ENCODE peak calls at places on chromosomes 3 and 15, in nine cellular contexts. One of them, this sample, is unnamed.
A peak's percentile ranks its signal among the peaks of the same experiment; 100 is the strongest.

GRCh38 chr3:177050466-177051237 is 146.6 kb downstream of the TBL1XR1 start:
- DNase-seq in heart right ventricle: no peak
- DNase-seq in psoas muscle: no peak
- DNase-seq in tibial artery: no peak
- DNase-seq in Karpas-422: peak; percentile 84
- DNase-seq in cardiac muscle cell: peak; percentile 79
- DNase-seq in neuronal stem cell: no peak
- DNase-seq in esophagus squamous epithelium: no peak
- DNase-seq in CD8-positive, alpha-beta T cell: no peak
- DNase-seq in this sample: no peak

GRCh38 chr15:80991446-80991845 is 1.8 kb upstream of the MESD start:
- DNase-seq in CD8-positive, alpha-beta T cell: no peak
- DNase-seq in Karpas-422: peak; percentile 44
- DNase-seq in cardiac muscle cell: peak; percentile 72
- DNase-seq in tibial artery: peak; percentile 86
- DNase-seq in psoas muscle: peak; percentile 61
- DNase-seq in esophagus squamous epithelium: no peak
- DNase-seq in heart right ventricle: peak; percentile 75
- DNase-seq in neuronal stem cell: no peak
- DNase-seq in this sample: no peak

GRCh38 chr3:29092348-29092747 is 188.5 kb upstream of the RBMS3 start:
- DNase-seq in psoas muscle: no peak
- DNase-seq in esophagus squamous epithelium: no peak
- DNase-seq in Karpas-422: no peak
- DNase-seq in cardiac muscle cell: no peak
- DNase-seq in tibial artery: no peak
- DNase-seq in neuronal stem cell: no peak
- DNase-seq in heart right ventricle: no peak
- DNase-seq in CD8-positive, alpha-beta T cell: no peak
- DNase-seq in this sample: no peak

GRCh38 chr3:47455806-47456452 is 19.8 kb downstream of the SCAP start:
- DNase-seq in neuronal stem cell: no peak
- DNase-seq in esophagus squamous epithelium: no peak
- DNase-seq in heart right ventricle: no peak
- DNase-seq in psoas muscle: no peak
- DNase-seq in cardiac muscle cell: peak; percentile 64
- DNase-seq in CD8-positive, alpha-beta T cell: no peak
- DNase-seq in tibial artery: no peak
- DNase-seq in Karpas-422: no peak
- DNase-seq in this sample: no peak

GRCh38 chr3:155766206-155766605 is 21.3 kb upstream of the PLCH1 start:
- DNase-seq in CD8-positive, alpha-beta T cell: no peak
- DNase-seq in psoas muscle: no peak
- DNase-seq in Karpas-422: no peak
- DNase-seq in tibial artery: no peak
- DNase-seq in neuronal stem cell: no peak
- DNase-seq in heart right ventricle: no peak
- DNase-seq in cardiac muscle cell: no peak
- DNase-seq in esophagus squamous epithelium: no peak
- DNase-seq in this sample: no peak

GRCh38 chr3:85781806-85782205 is 823.0 kb downstream of the CADM2 start:
- DNase-seq in tibial artery: no peak
- DNase-seq in esophagus squamous epithelium: no peak
- DNase-seq in psoas muscle: no peak
- DNase-seq in cardiac muscle cell: no peak
- DNase-seq in Karpas-422: no peak
- DNase-seq in neuronal stem cell: no peak
- DNase-seq in CD8-positive, alpha-beta T cell: no peak
- DNase-seq in heart right ventricle: no peak
- DNase-seq in this sample: no peak

GRCh38 chr3:134367412-134367811 is 6.8 kb downstream of the AMOTL2 start:
- DNase-seq in cardiac muscle cell: no peak
- DNase-seq in Karpas-422: no peak
- DNase-seq in tibial artery: no peak
- DNase-seq in neuronal stem cell: no peak
- DNase-seq in psoas muscle: no peak
- DNase-seq in CD8-positive, alpha-beta T cell: no peak
- DNase-seq in heart right ventricle: no peak
- DNase-seq in esophagus squamous epithelium: no peak
- DNase-seq in this sample: no peak

GRCh38 chr15:99613887-99614642 is 48.3 kb downstream of the MEF2A start:
- DNase-seq in neuronal stem cell: no peak
- DNase-seq in Karpas-422: no peak
- DNase-seq in tibial artery: no peak
- DNase-seq in esophagus squamous epithelium: no peak
- DNase-seq in cardiac muscle cell: peak; percentile 70
- DNase-seq in heart right ventricle: no peak
- DNase-seq in CD8-positive, alpha-beta T cell: no peak
- DNase-seq in psoas muscle: peak; percentile 38
- DNase-seq in this sample: peak; percentile 60

GRCh38 chr3:197542741-197543454 is 12.9 kb downstream of the BDH1 start:
- DNase-seq in heart right ventricle: peak; percentile 31
- DNase-seq in neuronal stem cell: no peak
- DNase-seq in cardiac muscle cell: no peak
- DNase-seq in esophagus squamous epithelium: no peak
- DNase-seq in Karpas-422: no peak
- DNase-seq in CD8-positive, alpha-beta T cell: no peak
- DNase-seq in psoas muscle: peak; percentile 51
- DNase-seq in tibial artery: peak; percentile 59
- DNase-seq in this sample: no peak

GRCh38 chr3:152185941-152186630 is 82.6 kb upstream of the MBNL1 start:
- DNase-seq in psoas muscle: no peak
- DNase-seq in CD8-positive, alpha-beta T cell: no peak
- DNase-seq in Karpas-422: no peak
- DNase-seq in cardiac muscle cell: peak; percentile 18
- DNase-seq in tibial artery: no peak
- DNase-seq in neuronal stem cell: no peak
- DNase-seq in heart right ventricle: no peak
- DNase-seq in esophagus squamous epithelium: no peak
- DNase-seq in this sample: no peak

DNA sequence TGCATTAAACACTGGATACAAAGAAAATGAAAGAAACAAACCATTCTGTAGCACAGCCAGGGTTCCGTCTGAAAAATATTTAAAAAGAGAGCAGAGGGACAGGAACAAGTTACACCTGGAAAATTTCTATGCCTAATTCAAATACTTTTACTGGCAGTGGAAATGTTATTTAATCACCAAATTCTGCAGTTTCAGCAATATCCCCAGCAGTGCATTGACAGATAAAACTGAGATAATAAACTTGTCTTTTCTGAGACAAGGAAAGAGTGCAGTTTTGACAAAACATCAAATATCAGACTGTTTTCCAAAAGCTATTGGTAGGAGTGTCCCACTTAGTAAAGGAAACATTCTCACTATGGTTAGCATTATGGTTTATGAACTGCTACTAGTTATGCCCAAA is 173.4 kb upstream of the FAM3D start:
- DNase-seq in psoas muscle: no peak
- DNase-seq in tibial artery: no peak
- DNase-seq in neuronal stem cell: no peak
- DNase-seq in CD8-positive, alpha-beta T cell: no peak
- DNase-seq in cardiac muscle cell: no peak
- DNase-seq in esophagus squamous epithelium: no peak
- DNase-seq in Karpas-422: no peak
- DNase-seq in heart right ventricle: no peak
- DNase-seq in this sample: no peak
- H3K27me3 ChIP-seq in psoas muscle: no peaks in the 10 kb centered on the region
- H3K27me3 ChIP-seq in tibial artery: no peaks in the 10 kb centered on the region
- H3K27me3 ChIP-seq in neuronal stem cell: no peaks in the 10 kb centered on the region
- H3K27me3 ChIP-seq in CD8-positive, alpha-beta T cell: no peaks in the 10 kb centered on the region
- H3K27me3 ChIP-seq in cardiac muscle cell: no peaks in the 10 kb centered on the region
- H3K27me3 ChIP-seq in esophagus squamous epithelium: no peaks in the 10 kb centered on the region
- H3K27me3 ChIP-seq in Karpas-422: no peaks in the 10 kb centered on the region
- H3K27me3 ChIP-seq in heart right ventricle: no peaks in the 10 kb centered on the region
- H3K27me3 ChIP-seq in this sample: no peaks in the 10 kb centered on the region

GRCh38 chr3:78839710-78840109 is 928.1 kb downstream of the ROBO1 start:
- DNase-seq in heart right ventricle: no peak
- DNase-seq in esophagus squamous epithelium: no peak
- DNase-seq in tibial artery: no peak
- DNase-seq in psoas muscle: no peak
- DNase-seq in Karpas-422: no peak
- DNase-seq in neuronal stem cell: no peak
- DNase-seq in cardiac muscle cell: no peak
- DNase-seq in CD8-positive, alpha-beta T cell: no peak
- DNase-seq in this sample: no peak
- H3K4me3 ChIP-seq in heart right ventricle: no peak overlapping the region
- H3K4me3 ChIP-seq in esophagus squamous epithelium: no peak overlapping the region
- H3K4me3 ChIP-seq in tibial artery: no peak overlapping the region
- H3K4me3 ChIP-seq in psoas muscle: no peak overlapping the region
- H3K4me3 ChIP-seq in Karpas-422: no peak overlapping the region
- H3K4me3 ChIP-seq in neuronal stem cell: no peak overlapping the region
- H3K4me3 ChIP-seq in cardiac muscle cell: no peak overlapping the region
- H3K4me3 ChIP-seq in CD8-positive, alpha-beta T cell: no peak overlapping the region
- H3K4me3 ChIP-seq in this sample: no peak overlapping the region

GRCh38 chr3:53044371-53045106 is 1.3 kb downstream of the SFMBT1 start:
- DNase-seq in esophagus squamous epithelium: no peak
- DNase-seq in heart right ventricle: peak; percentile 29
- DNase-seq in psoas muscle: no peak
- DNase-seq in CD8-positive, alpha-beta T cell: peak; percentile 21
- DNase-seq in tibial artery: no peak
- DNase-seq in Karpas-422: peak; percentile 53
- DNase-seq in cardiac muscle cell: peak; percentile 63
- DNase-seq in neuronal stem cell: peak; percentile 14
- DNase-seq in this sample: peak; percentile 39
- H3K9me3 ChIP-seq in esophagus squamous epithelium: no peaks in the 10 kb centered on the region
- H3K9me3 ChIP-seq in heart right ventricle: no peaks in the 10 kb centered on the region
- H3K9me3 ChIP-seq in psoas muscle: no peaks in the 10 kb centered on the region
- H3K9me3 ChIP-seq in CD8-positive, alpha-beta T cell: no peaks in the 10 kb centered on the region
- H3K9me3 ChIP-seq in tibial artery: no peaks in the 10 kb centered on the region
- H3K9me3 ChIP-seq in Karpas-422: no peaks in the 10 kb centered on the region
- H3K9me3 ChIP-seq in cardiac muscle cell: no peaks in the 10 kb centered on the region
- H3K9me3 ChIP-seq in neuronal stem cell: no peaks in the 10 kb centered on the region
- H3K9me3 ChIP-seq in this sample: no peaks in the 10 kb centered on the region

GRCh38 chr3:190514163-190515153 is 573 bp downstream of the IL1RAP start:
- DNase-seq in cardiac muscle cell: peak; percentile 73
- DNase-seq in neuronal stem cell: peak; percentile 40
- DNase-seq in Karpas-422: no peak
- DNase-seq in tibial artery: peak; percentile 58
- DNase-seq in psoas muscle: peak; percentile 38
- DNase-seq in CD8-positive, alpha-beta T cell: peak; percentile 17
- DNase-seq in esophagus squamous epithelium: no peak
- DNase-seq in heart right ventricle: peak; percentile 32
- DNase-seq in this sample: peak; percentile 84
- H3K27me3 ChIP-seq in cardiac muscle cell: peaks cover 30% of the 10 kb centered on the region
- H3K27me3 ChIP-seq in neuronal stem cell: peaks cover 35% of the 10 kb centered on the region
- H3K27me3 ChIP-seq in Karpas-422: peaks cover 2% of the 10 kb centered on the region
- H3K27me3 ChIP-seq in tibial artery: no peaks in the 10 kb centered on the region
- H3K27me3 ChIP-seq in psoas muscle: no peaks in the 10 kb centered on the region
- H3K27me3 ChIP-seq in CD8-positive, alpha-beta T cell: no peaks in the 10 kb centered on the region
- H3K27me3 ChIP-seq in esophagus squamous epithelium: no peaks in the 10 kb centered on the region
- H3K27me3 ChIP-seq in heart right ventricle: no peaks in the 10 kb centered on the region
- H3K27me3 ChIP-seq in this sample: no peaks in the 10 kb centered on the region

GRCh38 chr15:23572844-23573243 is 7.4 kb downstream of the MKRN3 start:
- DNase-seq in psoas muscle: no peak
- DNase-seq in cardiac muscle cell: no peak
- DNase-seq in CD8-positive, alpha-beta T cell: no peak
- DNase-seq in Karpas-422: no peak
- DNase-seq in neuronal stem cell: no peak
- DNase-seq in heart right ventricle: no peak
- DNase-seq in tibial artery: no peak
- DNase-seq in esophagus squamous epithelium: no peak
- DNase-seq in this sample: no peak

GRCh38 chr15:23566070-23567050 is 886 bp downstream of the MKRN3 start:
- DNase-seq in psoas muscle: no peak
- DNase-seq in esophagus squamous epithelium: no peak
- DNase-seq in tibial artery: no peak
- DNase-seq in heart right ventricle: no peak
- DNase-seq in cardiac muscle cell: no peak
- DNase-seq in neuronal stem cell: no peak
- DNase-seq in Karpas-422: peak; percentile 81
- DNase-seq in CD8-positive, alpha-beta T cell: peak; percentile 35
- DNase-seq in this sample: no peak

GRCh38 chr15:23567921-23568320 is 2.4 kb downstream of the MKRN3 start:
- DNase-seq in heart right ventricle: no peak
- DNase-seq in psoas muscle: no peak
- DNase-seq in esophagus squamous epithelium: no peak
- DNase-seq in Karpas-422: no peak
- DNase-seq in CD8-positive, alpha-beta T cell: no peak
- DNase-seq in cardiac muscle cell: no peak
- DNase-seq in neuronal stem cell: no peak
- DNase-seq in tibial artery: no peak
- DNase-seq in this sample: no peak

GRCh38 chr15:23569513-23569912 is 4.0 kb downstream of the MKRN3 start:
- DNase-seq in Karpas-422: no peak
- DNase-seq in neuronal stem cell: no peak
- DNase-seq in esophagus squamous epithelium: no peak
- DNase-seq in tibial artery: no peak
- DNase-seq in cardiac muscle cell: no peak
- DNase-seq in CD8-positive, alpha-beta T cell: no peak
- DNase-seq in psoas muscle: no peak
- DNase-seq in heart right ventricle: no peak
- DNase-seq in this sample: no peak

GRCh38 chr15:23570466-23570865 is 5.0 kb downstream of the MKRN3 start:
- DNase-seq in heart right ventricle: no peak
- DNase-seq in cardiac muscle cell: no peak
- DNase-seq in neuronal stem cell: peak; percentile 30
- DNase-seq in esophagus squamous epithelium: no peak
- DNase-seq in tibial artery: no peak
- DNase-seq in psoas muscle: no peak
- DNase-seq in CD8-positive, alpha-beta T cell: no peak
- DNase-seq in Karpas-422: no peak
- DNase-seq in this sample: no peak
- H3K4me3 ChIP-seq in heart right ventricle: no peak overlapping the region
- H3K4me3 ChIP-seq in cardiac muscle cell: no peak overlapping the region
- H3K4me3 ChIP-seq in neuronal stem cell: no peak overlapping the region
- H3K4me3 ChIP-seq in esophagus squamous epithelium: no peak overlapping the region
- H3K4me3 ChIP-seq in tibial artery: no peak overlapping the region
- H3K4me3 ChIP-seq in psoas muscle: no peak overlapping the region
- H3K4me3 ChIP-seq in CD8-positive, alpha-beta T cell: no peak overlapping the region
- H3K4me3 ChIP-seq in Karpas-422: no peak overlapping the region
- H3K4me3 ChIP-seq in this sample: no peak overlapping the region

DNA sequence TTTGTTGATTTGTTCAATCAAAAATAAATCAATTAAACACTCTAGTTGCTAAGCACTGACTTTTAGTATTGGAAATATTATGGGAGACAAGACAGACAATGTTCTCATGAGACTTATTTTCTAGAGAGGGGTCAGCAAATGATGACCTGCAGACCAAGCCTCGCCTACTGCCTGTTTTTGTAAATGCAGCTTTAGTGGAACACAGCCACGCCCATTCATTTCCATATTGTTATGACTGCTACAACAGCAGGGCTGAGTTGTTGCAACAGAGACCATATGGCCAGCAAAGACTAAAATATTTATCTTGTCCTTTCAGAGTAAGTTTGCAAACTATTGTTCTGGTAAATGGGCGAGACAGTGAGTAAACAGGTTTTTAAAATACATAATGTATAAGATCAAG is 570.2 kb downstream of the NTRK3 start:
- DNase-seq in neuronal stem cell: no peak
- DNase-seq in cardiac muscle cell: no peak
- DNase-seq in Karpas-422: no peak
- DNase-seq in psoas muscle: no peak
- DNase-seq in heart right ventricle: no peak
- DNase-seq in esophagus squamous epithelium: no peak
- DNase-seq in tibial artery: no peak
- DNase-seq in CD8-positive, alpha-beta T cell: no peak
- DNase-seq in this sample: no peak
- H3K9me3 ChIP-seq in neuronal stem cell: no peaks in the 10 kb centered on the region
- H3K9me3 ChIP-seq in cardiac muscle cell: no peaks in the 10 kb centered on the region
- H3K9me3 ChIP-seq in Karpas-422: peaks cover 9% of the 10 kb centered on the region
- H3K9me3 ChIP-seq in psoas muscle: no peaks in the 10 kb centered on the region
- H3K9me3 ChIP-seq in heart right ventricle: no peaks in the 10 kb centered on the region
- H3K9me3 ChIP-seq in esophagus squamous epithelium: no peaks in the 10 kb centered on the region
- H3K9me3 ChIP-seq in tibial artery: no peaks in the 10 kb centered on the region
- H3K9me3 ChIP-seq in CD8-positive, alpha-beta T cell: no peaks in the 10 kb centered on the region
- H3K9me3 ChIP-seq in this sample: peaks cover 1% of the 10 kb centered on the region

This sample was measured in left lung.